ENCODE peak calls at places on chromosomes 3 and 15, in seven cellular contexts. A, D, O, J, T, I and G are unnamed samples.

GRCh38 chr15:74855857-74856256 is 12.9 kb upstream of the ULK3 start:
- DNase-seq in O (no peak), T (no peak), I (no peak), D (no peak), J (no peak), A (no peak), G (no peak)

GRCh38 chr15:82135645-82136044 is 89.8 kb upstream of the MEX3B start:
- DNase-seq in I (no peak), D (no peak), O (no peak), T (no peak), J (peak; percentile 70), A (no peak), G (no peak)

GRCh38 chr3:12658593-12659058 is 5.3 kb downstream of the RAF1 start:
- DNase-seq in D (no peak), O (no peak), A (no peak), T (no peak), I (no peak), J (peak; percentile 80), G (no peak)

GRCh38 chr3:126466886-126467610 is 8.6 kb downstream of the ZXDC start:
- DNase-seq in J (no peak), T (no peak), D (peak; percentile 30), I (no peak), A (peak; percentile 19), O (peak; percentile 41), G (peak; percentile 56)

GRCh38 chr3:5133689-5134088 is 11.6 kb downstream of the ARL8B start:
- DNase-seq in A (peak; percentile 40), I (no peak), T (no peak), O (no peak), D (no peak), J (no peak), G (no peak)

GRCh38 chr3:42134867-42135464 is 43.8 kb downstream of the TRAK1 start:
- DNase-seq in J (no peak), A (no peak), T (no peak), I (no peak), O (peak; percentile 83), D (no peak), G (peak; percentile 42)

GRCh38 chr3:52043750-52044149 is 12.6 kb downstream of the DUSP7 start:
- DNase-seq in O (no peak), J (no peak), T (no peak), A (no peak), D (no peak), I (no peak), G (no peak)

GRCh38 chr3:51729005-51729633 is 22.3 kb downstream of the GRM2 start:
- DNase-seq in D (no peak), O (no peak), I (no peak), T (no peak), J (no peak), A (no peak), G (no peak)

GRCh38 chr3:172646439-172647015 is 64.3 kb downstream of the NCEH1 start:
- DNase-seq in T (no peak), A (peak; percentile 53), D (peak; percentile 35), J (peak; percentile 67), I (no peak), O (no peak), G (no peak)

GRCh38 chr3:128814514-128815317 is 64.7 kb upstream of the ACAD9 start:
- DNase-seq in D (no peak), O (no peak), T (no peak), I (no peak), A (no peak), J (no peak), G (no peak)

GRCh38 chr15:88489321-88489720 is 21.8 kb downstream of the MRPS11 start:
- DNase-seq in A (no peak), O (no peak), J (no peak), T (no peak), D (no peak), I (no peak), G (no peak)

GRCh38 chr15:55992769-55993110 is 672 bp downstream of the NEDD4 start:
- DNase-seq in T (no peak), A (no peak), D (no peak), I (no peak), J (peak; percentile 70), O (no peak), G (no peak)

GRCh38 chr3:29384640-29385039 is 103.8 kb downstream of the RBMS3 start:
- DNase-seq in I (no peak), O (no peak), J (peak; percentile 65), D (peak; percentile 17), A (no peak), T (no peak), G (no peak)

GRCh38 chr3:122245513-122246174 is 62.2 kb downstream of the CASR start:
- DNase-seq in O (no peak), D (no peak), J (peak; percentile 78), A (no peak), I (no peak), T (no peak), G (no peak)

GRCh38 chr15:88258021-88258641 is 1.6 kb upstream of the NTRK3 start:
- DNase-seq in D (peak; percentile 8), J (no peak), A (no peak), O (no peak), T (peak; percentile 75), I (no peak), G (no peak)

GRCh38 chr15:48862705-48863104 is 15.2 kb upstream of the EID1 start:
- DNase-seq in A (no peak), I (no peak), J (no peak), T (no peak), O (no peak), D (no peak), G (no peak)

GRCh38 chr3:195096053-195096452 is 174.9 kb downstream of the XXYLT1 start:
- DNase-seq in T (no peak), O (no peak), J (no peak), D (no peak), I (no peak), A (no peak), G (no peak)

GRCh38 chr3:195095704-195096036 is 175.3 kb downstream of the XXYLT1 start:
- DNase-seq in I (no peak), A (no peak), T (no peak), O (no peak), J (peak; percentile 52), D (no peak), G (no peak)

GRCh38 chr3:195094211-195094921 is 176.6 kb downstream of the XXYLT1 start:
- DNase-seq in A (no peak), I (no peak), O (peak; percentile 90), T (no peak), J (no peak), D (no peak), G (no peak)

GRCh38 chr3:195093731-195094130 is 177.2 kb downstream of the XXYLT1 start:
- DNase-seq in I (no peak), T (no peak), A (no peak), J (no peak), O (no peak), D (no peak), G (no peak)

DNA sequence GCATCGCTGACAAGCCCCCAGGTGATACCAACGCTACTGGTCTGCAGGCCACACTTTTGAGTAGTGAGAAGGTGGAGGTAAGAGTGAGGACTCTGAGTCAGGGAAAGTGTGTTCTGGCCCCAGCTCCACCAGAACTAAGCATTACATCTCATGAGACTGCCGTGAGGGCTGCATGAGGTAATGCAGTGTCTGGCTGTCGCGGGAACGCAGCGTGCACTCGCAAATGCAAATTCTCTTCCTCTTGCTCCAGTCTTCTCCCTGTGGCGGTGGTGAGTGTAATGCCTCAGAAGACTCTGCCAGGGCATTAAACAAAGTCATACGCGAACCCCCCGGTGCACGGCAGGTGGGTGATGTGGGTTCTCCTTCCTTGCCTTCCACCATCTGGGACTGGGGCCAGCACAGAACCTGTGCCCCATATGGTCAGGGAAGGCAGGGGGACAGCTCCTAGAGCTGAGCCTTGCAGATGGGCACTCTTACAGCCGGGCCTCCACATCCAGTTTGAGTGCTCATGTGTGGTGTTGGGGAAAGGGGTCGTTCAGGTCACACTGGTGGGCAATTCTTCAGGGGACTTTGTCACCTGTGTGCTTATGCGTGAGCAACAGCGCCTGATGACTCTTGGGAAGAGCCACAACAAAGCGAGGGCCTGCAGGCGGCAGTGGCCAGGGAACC is 175.8 kb downstream of the XXYLT1 start:
- DNase-seq in I (no peak), D (no peak), J (no peak), T (no peak), A (no peak), O (peak; percentile 88), G (no peak)
- TF ChIP-seq POLR2A in I (no peak), D (no peak), J (no peak), T (no peak), A (no peak), O (no peak), G (no peak)

GRCh38 chr3:133412511-133413165 is 12.8 kb downstream of the BFSP2 start:
- DNase-seq in D (peak; percentile 26), T (no peak), O (no peak), I (no peak), A (no peak), J (peak; percentile 85), G (no peak)
- H3K4me3 ChIP-seq in D (no peak overlapping the region), T (no peak overlapping the region), O (no peak overlapping the region), I (no peak overlapping the region), A (no peak overlapping the region), J (peak overlapping the region; percentile 39), G (no peak overlapping the region)

GRCh38 chr15:73781038-73781925 is 28.1 kb upstream of the INSYN1 start:
- DNase-seq in I (no peak), J (peak; percentile 21), O (no peak), T (peak; percentile 21), D (no peak), A (peak; percentile 64), G (no peak)
- TF ChIP-seq CTCF in I (no peak), J (peak; percentile 45), O (no peak), T (peak; percentile 47), D (no peak), A (peak; percentile 20), G (no peak)

GRCh38 chr15:101295607-101296225 is 668 bp upstream of the SNRPA1 start:
- DNase-seq in O (peak; percentile 71), I (no peak), J (peak; percentile 72), A (no peak), T (no peak), D (no peak), G (no peak)

GRCh38 chr15:101288905-101289513 is 6.0 kb downstream of the SNRPA1 start:
- DNase-seq in A (no peak), O (no peak), J (peak; percentile 55), T (peak; percentile 85), I (no peak), D (no peak), G (peak; percentile 46)

GRCh38 chr15:101296418-101297405 is 1.7 kb upstream of the SNRPA1 start:
- DNase-seq in T (no peak), D (no peak), A (no peak), O (no peak), J (peak; percentile 29), I (no peak), G (peak; percentile 58)

GRCh38 chr15:101293122-101293521 is 1.9 kb downstream of the SNRPA1 start:
- DNase-seq in T (no peak), O (peak; percentile 47), A (no peak), I (no peak), J (no peak), D (no peak), G (no peak)

GRCh38 chr15:101294731-101295606 is at the start of gene SNRPA1:
- DNase-seq in I (peak; percentile 99), O (peak; percentile 99), T (peak; percentile 97), D (peak; percentile 98), A (peak; percentile 97), J (peak; percentile 94), G (peak; percentile 99)
- TF ChIP-seq POLR2A in I (peak; percentile 78), O (peak; percentile 66), T (peak; percentile 80), D (peak; percentile 90), A (peak; percentile 76), J (peak; percentile 81), G (no peak)